ENCODE peak calls at places on chromosomes 4 and X, in four cellular contexts. One of them, this sample, is unnamed.
A peak's percentile ranks its signal among the peaks of the same experiment; 100 is the strongest.

GRCh38 chrX:118727686-118728339 is 407 bp downstream of the IL13RA1 start:
- DNase-seq in Right ventricle myocardium inferior: peak; percentile 73
- DNase-seq in activated CD4-positive, alpha-beta T cell treated with anti-CD3 and anti-CD28 coated beads, Interleukin-2, amount 10 ng/mL, durations not matched to agents 7 days and 5 days: no peak
- DNase-seq in stimulated activated naive CD4-positive, alpha-beta T cell: no peak
- DNase-seq in this sample: no peak

GRCh38 chr4:107380836-107381438 is 339.1 kb downstream of the PAPSS1 start:
- DNase-seq in Right ventricle myocardium inferior: peak; percentile 58
- DNase-seq in activated CD4-positive, alpha-beta T cell treated with anti-CD3 and anti-CD28 coated beads, Interleukin-2, amount 10 ng/mL, durations not matched to agents 7 days and 5 days: no peak
- DNase-seq in stimulated activated naive CD4-positive, alpha-beta T cell: no peak
- DNase-seq in this sample: no peak

GRCh38 chrX:10548681-10549080 is 71.7 kb downstream of the MID1 start:
- DNase-seq in Right ventricle myocardium inferior: no peak
- DNase-seq in activated CD4-positive, alpha-beta T cell treated with anti-CD3 and anti-CD28 coated beads, Interleukin-2, amount 10 ng/mL, durations not matched to agents 7 days and 5 days: no peak
- DNase-seq in stimulated activated naive CD4-positive, alpha-beta T cell: no peak
- DNase-seq in this sample: no peak

GRCh38 chr4:17173300-17173699 is 274.9 kb upstream of the LDB2 start:
- DNase-seq in Right ventricle myocardium inferior: no peak
- DNase-seq in activated CD4-positive, alpha-beta T cell treated with anti-CD3 and anti-CD28 coated beads, Interleukin-2, amount 10 ng/mL, durations not matched to agents 7 days and 5 days: no peak
- DNase-seq in stimulated activated naive CD4-positive, alpha-beta T cell: no peak
- DNase-seq in this sample: no peak

GRCh38 chrX:21374163-21374993 is at the start of gene CNKSR2:
- DNase-seq in Right ventricle myocardium inferior: peak; percentile 60
- DNase-seq in activated CD4-positive, alpha-beta T cell treated with anti-CD3 and anti-CD28 coated beads, Interleukin-2, amount 10 ng/mL, durations not matched to agents 7 days and 5 days: peak; percentile 66
- DNase-seq in stimulated activated naive CD4-positive, alpha-beta T cell: peak; percentile 73
- DNase-seq in this sample: no peak

GRCh38 chr4:141702472-141703182 is 66.2 kb downstream of the IL15 start:
- DNase-seq in Right ventricle myocardium inferior: peak; percentile 65
- DNase-seq in activated CD4-positive, alpha-beta T cell treated with anti-CD3 and anti-CD28 coated beads, Interleukin-2, amount 10 ng/mL, durations not matched to agents 7 days and 5 days: peak; percentile 8
- DNase-seq in stimulated activated naive CD4-positive, alpha-beta T cell: no peak
- DNase-seq in this sample: no peak

GRCh38 chrX:66731398-66731797 is 92.5 kb upstream of the EDA2R start:
- DNase-seq in Right ventricle myocardium inferior: no peak
- DNase-seq in activated CD4-positive, alpha-beta T cell treated with anti-CD3 and anti-CD28 coated beads, Interleukin-2, amount 10 ng/mL, durations not matched to agents 7 days and 5 days: no peak
- DNase-seq in stimulated activated naive CD4-positive, alpha-beta T cell: no peak
- DNase-seq in this sample: peak; percentile 3

GRCh38 chrX:15675490-15675921 is 10.9 kb upstream of the CLTRN start:
- DNase-seq in Right ventricle myocardium inferior: peak; percentile 86
- DNase-seq in activated CD4-positive, alpha-beta T cell treated with anti-CD3 and anti-CD28 coated beads, Interleukin-2, amount 10 ng/mL, durations not matched to agents 7 days and 5 days: peak; percentile 79
- DNase-seq in stimulated activated naive CD4-positive, alpha-beta T cell: peak; percentile 80
- DNase-seq in this sample: no peak

GRCh38 chrX:54785901-54786300 is 12.2 kb downstream of the ITIH6 start:
- DNase-seq in Right ventricle myocardium inferior: no peak
- DNase-seq in activated CD4-positive, alpha-beta T cell treated with anti-CD3 and anti-CD28 coated beads, Interleukin-2, amount 10 ng/mL, durations not matched to agents 7 days and 5 days: no peak
- DNase-seq in stimulated activated naive CD4-positive, alpha-beta T cell: no peak
- DNase-seq in this sample: no peak

This sample was measured in GM12878.